ENCODE peak calls at places on chromosomes 13 and 19, in ten cellular contexts. D, P, H, S, I, C, V, N, A and K are unnamed samples.

GRCh38 chr19:16587031-16588023 is 15.1 kb upstream of the SLC35E1 start:
- DNase-seq in D (peak), P (peak), H (no peak), S (no peak), I (peak), C (peak), V (peak), N (no peak), A (no peak), K (peak)

GRCh38 chr13:47858042-47858677 is 142.9 kb downstream of the SUCLA2 start:
- DNase-seq in D (no peak), P (no peak), H (no peak), S (no peak), I (peak), C (no peak), V (no peak), N (no peak), A (no peak), K (no peak)

GRCh38 chr19:44925114-44925891 is 10.9 kb downstream of the APOC1 start:
- DNase-seq in D (no peak), P (no peak), H (no peak), S (peak), I (peak), C (no peak), V (no peak), N (no peak), A (peak), K (no peak)

GRCh38 chr19:44943801-44944249 is 1.8 kb downstream of the APOC4 start:
- DNase-seq in D (no peak), P (no peak), H (no peak), S (no peak), I (no peak), C (no peak), V (no peak), N (no peak), A (no peak), K (no peak)

GRCh38 chr13:28273919-28274318 is 135.6 kb downstream of the PAN3 start:
- DNase-seq in D (no peak), P (no peak), H (no peak), S (no peak), I (no peak), C (no peak), V (no peak), N (no peak), A (no peak), K (no peak)

GRCh38 chr19:50147462-50148423 is 15.3 kb downstream of the IZUMO2 start:
- DNase-seq in D (peak), P (peak), H (no peak), S (peak), I (peak), C (peak), V (peak), N (peak), A (peak), K (peak)

GRCh38 chr13:41465215-41465907 is 8.0 kb downstream of the RGCC start:
- DNase-seq in D (peak), P (peak), H (no peak), S (no peak), I (peak), C (peak), V (no peak), N (no peak), A (no peak), K (peak)

GRCh38 chr13:62781866-62782265 is 1366.2 kb upstream of the PCDH20 start:
- DNase-seq in D (no peak), P (no peak), H (no peak), S (no peak), I (no peak), C (no peak), V (no peak), N (no peak), A (no peak), K (no peak)

GRCh38 chr13:73168226-73168992 is 109.6 kb downstream of the KLF5 start:
- DNase-seq in D (no peak), P (no peak), H (no peak), S (no peak), I (no peak), C (no peak), V (no peak), N (peak), A (no peak), K (no peak)